ENCODE peak calls at places on chromosomes 12 and 14, in six cellular contexts. L, B, M, K, G and J are unnamed samples.
A peak's percentile ranks its signal among the peaks of the same experiment; 100 is the strongest.

GRCh38 chr12:2501464-2502181 is 293.1 kb upstream of the FKBP4 start:
- DNase-seq in L (peak; percentile 69), B (no peak), M (no peak), K (no peak), G (no peak), J (no peak)

GRCh38 chr12:124694846-124695497 is 127.6 kb upstream of the NCOR2 start:
- DNase-seq in L (peak; percentile 86), B (peak; percentile 89), M (no peak), K (peak; percentile 89), G (peak; percentile 77), J (peak; percentile 83)

GRCh38 chr12:128791395-128792322 is 32.1 kb downstream of the SLC15A4 start:
- DNase-seq in L (no peak), B (no peak), M (no peak), K (peak; percentile 30), G (no peak), J (no peak)

GRCh38 chr14:89331398-89331797 is 85.6 kb downstream of the FOXN3 start:
- DNase-seq in L (no peak), B (no peak), M (no peak), K (no peak), G (no peak), J (no peak)

GRCh38 chr12:46360370-46360769 is 12.2 kb downstream of the SLC38A2 start:
- DNase-seq in L (no peak), B (no peak), M (no peak), K (no peak), G (no peak), J (no peak)

GRCh38 chr14:100022772-100023451 is 42.3 kb upstream of the EVL start:
- DNase-seq in L (peak; percentile 28), B (no peak), M (peak; percentile 87), K (peak; percentile 96), G (no peak), J (peak; percentile 96)

GRCh38 chr12:115305275-115305674 is 621.3 kb upstream of the TBX3 start:
- DNase-seq in L (no peak), B (no peak), M (no peak), K (no peak), G (no peak), J (no peak)

GRCh38 chr14:100819453-100819828 is 6.5 kb upstream of the MEG3 start:
- DNase-seq in L (no peak), B (no peak), M (no peak), K (no peak), G (no peak), J (no peak)

GRCh38 chr12:52688481-52688880 is 8.3 kb upstream of the KRT1 start:
- DNase-seq in L (no peak), B (no peak), M (no peak), K (no peak), G (no peak), J (no peak)